ENCODE peak calls at places on chromosome 14, in seven cellular contexts. G, A, Q, T, H, J and R are unnamed samples.

GRCh38 chr14:77133718-77134338 is 7.8 kb downstream of the ZDHHC22 start:
- DNase-seq in G (no peak), A (peak), Q (peak), T (no peak), H (peak), J (peak), R (no peak)

GRCh38 chr14:21039059-21039422 is 3.1 kb upstream of the RNASE7 start:
- DNase-seq in G (no peak), A (peak), Q (peak), T (peak), H (peak), J (no peak), R (no peak)

GRCh38 chr14:71687115-71687836 is 245.0 kb upstream of the RGS6 start:
- DNase-seq in G (no peak), A (peak), Q (no peak), T (no peak), H (no peak), J (no peak), R (no peak)

GRCh38 chr14:74531011-74531410 is 37.4 kb downstream of the ISCA2 start:
- DNase-seq in G (no peak), A (no peak), Q (no peak), T (no peak), H (no peak), J (no peak), R (no peak)

GRCh38 chr14:94465042-94465441 is 11.0 kb downstream of the SERPINA9 start:
- DNase-seq in G (no peak), A (no peak), Q (no peak), T (no peak), H (no peak), J (no peak), R (no peak)

GRCh38 chr14:21038416-21039058 is 3.6 kb upstream of the RNASE7 start:
- DNase-seq in G (no peak), A (no peak), Q (no peak), T (no peak), H (no peak), J (peak), R (no peak)

GRCh38 chr14:41521891-41522290 is 84.8 kb upstream of the LRFN5 start:
- DNase-seq in G (no peak), A (no peak), Q (no peak), T (no peak), H (no peak), J (no peak), R (no peak)

GRCh38 chr14:102571043-102571442 is 21.4 kb upstream of the RCOR1 start:
- DNase-seq in G (no peak), A (no peak), Q (no peak), T (no peak), H (no peak), J (no peak), R (no peak)

GRCh38 chr14:71491925-71492324 is 440.3 kb upstream of the RGS6 start:
- DNase-seq in G (no peak), A (no peak), Q (no peak), T (no peak), H (no peak), J (no peak), R (no peak)

GRCh38 chr14:89125216-89125615 is 291.8 kb downstream of the FOXN3 start:
- DNase-seq in G (no peak), A (no peak), Q (no peak), T (no peak), H (no peak), J (no peak), R (no peak)

GRCh38 chr14:74403619-74404417 is 22.2 kb downstream of the SYNDIG1L start:
- DNase-seq in G (no peak), A (no peak), Q (no peak), T (no peak), H (no peak), J (no peak), R (no peak)

GRCh38 chr14:55581011-55581806 is 1.2 kb downstream of the KTN1 start:
- DNase-seq in G (peak), A (peak), Q (peak), T (peak), H (peak), J (peak), R (no peak)

GRCh38 chr14:99908653-99909250 is 115.5 kb downstream of the EML1 start:
- DNase-seq in G (no peak), A (no peak), Q (no peak), T (no peak), H (no peak), J (no peak), R (no peak)

GRCh38 chr14:30974628-30975027 is 50.8 kb upstream of the AP4S1 start:
- DNase-seq in G (no peak), A (peak), Q (peak), T (no peak), H (no peak), J (no peak), R (no peak)

GRCh38 chr14:100065161-100065871 is at the start of gene EVL:
- DNase-seq in G (peak), A (no peak), Q (no peak), T (peak), H (peak), J (no peak), R (no peak)

GRCh38 chr14:96016761-96017160 is 22.4 kb upstream of the C14orf132 start:
- DNase-seq in G (no peak), A (no peak), Q (peak), T (no peak), H (peak), J (no peak), R (no peak)

GRCh38 chr14:33435911-33436310 is 497.2 kb downstream of the NPAS3 start:
- DNase-seq in G (no peak), A (peak), Q (no peak), T (no peak), H (no peak), J (no peak), R (no peak)

GRCh38 chr14:25231006-25231405 is 181.1 kb upstream of the STXBP6 start:
- DNase-seq in G (no peak), A (no peak), Q (no peak), T (no peak), H (no peak), J (no peak), R (no peak)

GRCh38 chr14:66638688-66639087 is 130.7 kb downstream of the GPHN start:
- DNase-seq in G (no peak), A (peak), Q (no peak), T (no peak), H (no peak), J (no peak), R (no peak)

GRCh38 chr14:51607677-51608076 is 44.0 kb upstream of the FRMD6 start:
- DNase-seq in G (no peak), A (peak), Q (peak), T (no peak), H (no peak), J (no peak), R (no peak)

GRCh38 chr14:53793790-53794560 is 162.7 kb downstream of the BMP4 start:
- DNase-seq in G (no peak), A (peak), Q (no peak), T (no peak), H (no peak), J (no peak), R (no peak)

DNA sequence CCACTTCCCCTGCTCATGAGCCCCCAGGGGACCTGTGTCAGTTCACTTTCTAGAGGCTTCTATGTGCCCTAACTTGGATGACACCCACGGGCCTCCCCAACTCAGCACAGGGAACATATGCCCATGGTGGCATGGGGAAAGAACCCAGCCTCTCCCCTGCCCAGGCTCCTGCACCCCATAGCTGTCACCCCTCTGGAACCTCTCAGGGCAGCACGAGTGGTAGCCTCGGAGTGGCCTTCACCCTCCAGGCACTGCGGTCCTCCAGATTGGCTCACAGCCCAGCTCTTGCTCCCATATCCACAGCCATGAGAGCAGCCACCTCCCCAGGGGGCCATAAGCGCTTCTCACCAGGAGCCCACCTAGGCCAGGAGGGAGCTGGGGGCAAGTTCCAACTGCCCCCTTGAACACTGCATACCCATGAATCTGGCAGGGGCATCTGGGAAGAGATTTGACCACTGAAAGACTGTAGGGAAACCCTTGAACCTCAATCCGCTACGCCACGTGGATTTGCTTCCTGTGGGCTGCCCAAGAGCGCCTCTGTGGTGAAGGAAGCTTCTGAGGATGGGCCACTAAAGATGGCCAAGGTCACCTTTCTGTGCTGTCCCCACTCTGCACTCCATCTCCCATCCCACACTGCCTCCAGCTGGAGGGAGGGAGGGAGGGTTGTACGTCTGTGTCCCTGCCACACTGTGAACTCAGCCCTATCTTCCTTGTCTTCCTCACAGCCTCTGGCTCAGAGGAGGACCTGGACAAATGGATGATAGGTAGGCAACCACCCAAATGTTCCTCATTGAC is 11.9 kb downstream of the PLD4 start:
- DNase-seq in G (no peak), A (no peak), Q (no peak), T (no peak), H (no peak), J (no peak), R (peak)
- TF ChIP-seq CTCF in G (no peak), A (no peak), Q (no peak), T (no peak), H (no peak), J (no peak), R (no peak)

GRCh38 chr14:64636980-64637429 is 67.2 kb upstream of the PLEKHG3 start:
- DNase-seq in G (no peak), A (no peak), Q (no peak), T (no peak), H (no peak), J (no peak), R (no peak)
- TF ChIP-seq CTCF in G (peak), A (no peak), Q (no peak), T (no peak), H (no peak), J (no peak), R (no peak)

DNA sequence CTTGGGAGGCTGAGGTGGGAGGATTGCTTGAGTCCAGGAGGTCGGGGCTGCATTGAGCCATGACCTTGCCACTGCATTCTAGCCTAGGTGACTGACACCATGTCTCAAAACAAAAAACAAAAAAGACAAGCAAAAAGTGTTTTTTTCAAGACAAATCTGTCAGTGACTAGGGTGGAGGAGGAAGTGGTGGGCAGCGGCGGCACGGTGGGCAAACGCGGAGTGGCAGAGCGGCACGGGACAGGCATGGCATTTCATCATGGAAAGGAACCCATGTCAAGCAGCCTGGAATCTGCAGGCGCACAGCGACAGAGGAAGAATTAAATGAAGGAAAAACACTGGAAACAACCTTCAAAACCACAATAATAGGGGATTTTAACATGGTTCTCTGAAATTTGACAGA is 4.0 kb upstream of the BTBD6 start:
- DNase-seq in G (no peak), A (no peak), Q (no peak), T (peak), H (no peak), J (no peak), R (no peak)
- TF ChIP-seq CTCF in G (no peak), A (no peak), Q (no peak), T (no peak), H (no peak), J (no peak), R (no peak)

DNA sequence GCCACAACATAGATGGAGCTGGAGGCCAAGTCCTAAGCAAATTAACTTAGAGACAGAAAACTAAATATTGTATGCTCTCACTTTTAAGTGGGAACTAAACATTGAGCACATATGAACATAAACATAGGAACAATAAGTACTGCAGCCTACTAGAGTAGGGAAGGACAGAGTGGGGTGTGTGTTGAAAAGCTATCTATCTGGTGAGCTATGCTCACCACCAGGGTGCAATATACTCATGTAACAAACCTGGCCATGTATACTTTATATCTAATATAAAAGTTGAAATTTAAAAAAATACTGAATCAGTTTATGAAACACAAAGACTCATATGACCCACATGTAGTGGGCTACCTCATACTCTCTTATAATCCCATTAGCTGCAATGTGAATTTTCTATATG is 1305.0 kb downstream of the LRFN5 start:
- DNase-seq in G (no peak), A (peak), Q (no peak), T (no peak), H (no peak), J (no peak), R (no peak)
- TF ChIP-seq CTCF in G (no peak), A (no peak), Q (peak), T (no peak), H (no peak), J (no peak), R (no peak)

DNA sequence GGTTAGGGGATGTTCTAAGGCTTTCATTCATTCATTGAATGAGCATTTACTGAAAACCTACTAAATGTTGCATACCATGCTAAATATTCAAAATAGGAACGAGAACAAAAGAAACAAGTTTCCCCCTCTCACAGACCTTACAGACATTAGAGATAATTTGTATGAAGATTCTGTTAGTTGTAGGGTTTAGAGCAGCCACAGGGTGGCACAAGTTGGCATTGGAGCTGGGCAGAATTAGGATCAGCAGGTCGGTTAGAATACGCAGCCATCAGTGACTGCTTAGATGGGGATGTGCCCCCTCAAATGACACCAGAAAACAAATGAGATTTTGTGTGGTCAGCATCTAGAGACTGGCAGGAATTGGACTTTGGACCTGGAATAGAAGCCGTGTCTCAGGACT is 166.3 kb upstream of the DAAM1 start:
- DNase-seq in G (no peak), A (no peak), Q (no peak), T (no peak), H (no peak), J (no peak), R (no peak)
- TF ChIP-seq CTCF in G (no peak), A (no peak), Q (no peak), T (no peak), H (peak), J (no peak), R (peak)

GRCh38 chr14:58792421-58792820 is 154.7 kb downstream of the DACT1 start:
- DNase-seq in G (no peak), A (no peak), Q (no peak), T (no peak), H (no peak), J (no peak), R (no peak)

GRCh38 chr14:58796201-58796600 is 158.4 kb downstream of the DACT1 start:
- DNase-seq in G (no peak), A (no peak), Q (no peak), T (no peak), H (no peak), J (no peak), R (no peak)

GRCh38 chr14:58789756-58790155 is 152.0 kb downstream of the DACT1 start:
- DNase-seq in G (no peak), A (peak), Q (no peak), T (no peak), H (no peak), J (no peak), R (no peak)

GRCh38 chr14:58794993-58795762 is 157.4 kb downstream of the DACT1 start:
- DNase-seq in G (no peak), A (no peak), Q (no peak), T (no peak), H (no peak), J (no peak), R (no peak)

GRCh38 chr14:58793096-58793740 is 155.5 kb downstream of the DACT1 start:
- DNase-seq in G (no peak), A (peak), Q (no peak), T (no peak), H (no peak), J (no peak), R (no peak)
- TF ChIP-seq CTCF in G (no peak), A (no peak), Q (no peak), T (no peak), H (no peak), J (no peak), R (no peak)